ENCODE peak calls at places on chromosomes 7 and 10, in nine cellular contexts. F, G, U, O, S, B, E, V and Z are unnamed samples.
A peak's percentile ranks its signal among the peaks of the same experiment; 100 is the strongest.

GRCh38 chr10:33661580-33662269 is 327.3 kb upstream of the NRP1 start:
- DNase-seq in F (peak; percentile 29), G (peak; percentile 18), U (no peak), O (no peak), S (peak; percentile 88), B (peak; percentile 17), E (peak; percentile 49), V (peak; percentile 74), Z (no peak)

GRCh38 chr7:134893920-134894319 is 92.4 kb upstream of the AGBL3 start:
- DNase-seq in F (no peak), G (no peak), U (no peak), O (no peak), S (no peak), B (no peak), E (no peak), V (no peak), Z (no peak)

GRCh38 chr7:1243964-1244416 is 11.3 kb downstream of the UNCX start:
- DNase-seq in F (no peak), G (no peak), U (no peak), O (no peak), S (peak; percentile 31), B (no peak), E (no peak), V (no peak), Z (no peak)

GRCh38 chr10:101967713-101968112 is 88.3 kb downstream of the ARMH3 start:
- DNase-seq in F (no peak), G (no peak), U (no peak), O (peak; percentile 73), S (no peak), B (no peak), E (no peak), V (no peak), Z (no peak)

GRCh38 chr7:27351786-27352185 is 109.2 kb downstream of the EVX1 start:
- DNase-seq in F (no peak), G (no peak), U (no peak), O (no peak), S (no peak), B (no peak), E (no peak), V (no peak), Z (no peak)

GRCh38 chr7:55198634-55199366 is 166.3 kb upstream of the LANCL2 start:
- DNase-seq in F (no peak), G (no peak), U (no peak), O (peak; percentile 55), S (no peak), B (no peak), E (no peak), V (no peak), Z (peak; percentile 49)

GRCh38 chr7:1725199-1725701 is 55.2 kb downstream of the ELFN1 start:
- DNase-seq in F (peak; percentile 18), G (peak; percentile 30), U (no peak), O (no peak), S (peak; percentile 84), B (no peak), E (no peak), V (no peak), Z (no peak)

GRCh38 chr10:102718220-102718619 is 3.8 kb downstream of the SFXN2 start:
- DNase-seq in F (no peak), G (no peak), U (no peak), O (peak; percentile 80), S (no peak), B (no peak), E (peak; percentile 67), V (peak; percentile 35), Z (no peak)

GRCh38 chr10:62057359-62057758 is 155.9 kb downstream of the ARID5B start:
- DNase-seq in F (no peak), G (no peak), U (no peak), O (no peak), S (no peak), B (no peak), E (peak; percentile 54), V (no peak), Z (no peak)

GRCh38 chr10:5623081-5623748 is 43.2 kb downstream of the ASB13 start:
- DNase-seq in F (peak; percentile 95), G (peak; percentile 94), U (peak; percentile 76), O (peak; percentile 74), S (peak; percentile 94), B (peak; percentile 17), E (peak; percentile 87), V (peak; percentile 93), Z (no peak)

GRCh38 chr10:26242752-26243151 is 26.2 kb downstream of the GAD2 start:
- DNase-seq in F (no peak), G (no peak), U (no peak), O (no peak), S (no peak), B (no peak), E (no peak), V (no peak), Z (no peak)

GRCh38 chr7:87188930-87189329 is 30.6 kb downstream of the TMEM243 start:
- DNase-seq in F (no peak), G (no peak), U (no peak), O (no peak), S (no peak), B (no peak), E (no peak), V (no peak), Z (no peak)
- TF ChIP-seq POLR2A in F (no peak), G (no peak), U (no peak), O (no peak), S (no peak), B (no peak), E (no peak), V (no peak), Z (no peak)

GRCh38 chr7:106060394-106060920 is 51.7 kb downstream of the SYPL1 start:
- DNase-seq in F (no peak), G (no peak), U (no peak), O (no peak), S (no peak), B (no peak), E (no peak), V (no peak), Z (no peak)
- H3K27ac ChIP-seq in F (no peak overlapping the region), G (no peak overlapping the region), U (no peak overlapping the region), O (no peak overlapping the region), S (no peak overlapping the region), B (peak overlapping the region; percentile 85), E (no peak overlapping the region), V (no peak overlapping the region), Z (no peak overlapping the region)

GRCh38 chr7:5695037-5695708 is 86.3 kb downstream of the RNF216 start:
- DNase-seq in F (peak; percentile 53), G (no peak), U (no peak), O (peak; percentile 89), S (peak; percentile 76), B (no peak), E (peak; percentile 67), V (no peak), Z (no peak)
- TF ChIP-seq POLR2A in F (peak; percentile 65), G (no peak), U (no peak), O (peak; percentile 85), S (no peak), B (no peak), E (no peak), V (peak; percentile 34), Z (peak; percentile 36)

DNA sequence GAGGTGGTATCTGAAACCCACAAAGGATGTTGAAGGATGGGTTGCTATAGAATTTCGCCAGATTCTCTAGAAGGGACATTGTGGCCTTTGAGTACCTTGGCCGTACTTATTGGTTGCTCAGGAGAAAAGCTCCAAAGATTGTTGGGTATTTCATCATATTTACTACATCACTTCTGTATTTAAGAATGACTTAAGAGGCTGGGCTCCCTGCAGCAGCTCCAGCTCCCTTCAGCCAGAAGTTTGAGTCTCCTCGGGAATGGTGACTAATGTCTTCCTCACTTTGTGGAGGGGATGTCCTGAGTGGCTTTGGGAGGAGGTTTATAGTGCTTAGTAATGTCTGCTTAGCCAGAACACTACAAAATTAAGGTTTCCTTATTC is 18.1 kb downstream of the MINDY4 start:
- DNase-seq in F (no peak), G (no peak), U (no peak), O (peak; percentile 89), S (no peak), B (no peak), E (no peak), V (no peak), Z (no peak)
- H3K27ac ChIP-seq in F (peak overlapping the region; percentile 24), G (no peak overlapping the region), U (no peak overlapping the region), O (peak overlapping the region; percentile 21), S (peak overlapping the region; percentile 40), B (no peak overlapping the region), E (no peak overlapping the region), V (no peak overlapping the region), Z (no peak overlapping the region)

GRCh38 chr7:76393116-76394031 is 16.1 kb downstream of the SSC4D start:
- DNase-seq in F (peak; percentile 97), G (peak; percentile 94), U (peak; percentile 71), O (peak; percentile 71), S (peak; percentile 97), B (peak; percentile 45), E (peak; percentile 94), V (peak; percentile 96), Z (no peak)
- TF ChIP-seq POLR2A in F (peak; percentile 81), G (peak; percentile 88), U (peak; percentile 77), O (no peak), S (no peak), B (no peak), E (peak; percentile 78), V (peak; percentile 67), Z (no peak)

GRCh38 chr10:4197676-4198075 is 412.7 kb upstream of the KLF6 start:
- DNase-seq in F (no peak), G (no peak), U (no peak), O (no peak), S (no peak), B (no peak), E (no peak), V (no peak), Z (no peak)
- H3K27ac ChIP-seq in F (peak overlapping the region; percentile 67), G (no peak overlapping the region), U (no peak overlapping the region), O (no peak overlapping the region), S (peak overlapping the region; percentile 70), B (no peak overlapping the region), E (peak overlapping the region; percentile 21), V (no peak overlapping the region), Z (peak overlapping the region; percentile 62)

DNA sequence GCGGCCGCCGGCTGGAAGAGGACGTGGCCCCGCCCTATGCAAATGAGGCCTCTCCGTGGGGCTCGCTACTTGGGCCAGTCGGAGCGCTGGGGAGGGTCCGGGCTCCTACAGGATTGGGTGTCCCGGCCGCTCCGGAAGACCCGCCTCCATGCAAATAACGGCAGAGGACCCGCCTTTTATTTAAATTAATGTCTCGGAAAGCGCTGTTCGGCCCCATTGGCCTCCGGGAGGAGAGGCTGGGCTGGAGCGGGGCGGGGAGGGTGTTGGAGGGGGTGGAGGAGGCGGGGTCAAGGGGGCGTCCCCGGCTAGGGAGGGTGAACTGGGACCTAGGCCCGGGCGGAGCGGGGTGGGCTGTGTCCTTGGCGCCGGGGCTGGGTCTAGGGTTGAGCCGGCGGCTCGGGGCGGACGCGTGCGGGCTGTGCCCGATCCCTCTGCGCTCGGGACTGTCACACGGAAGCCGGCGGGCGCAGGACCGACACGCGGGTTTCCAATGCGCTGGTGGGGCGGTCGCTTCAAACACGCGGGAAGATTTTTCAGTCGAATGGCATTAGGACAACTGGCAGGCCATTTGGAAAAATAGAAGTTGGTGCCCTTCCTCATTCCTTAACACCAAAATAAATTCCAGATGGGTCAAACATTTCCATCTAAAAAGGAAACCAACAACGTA is 344 bp upstream of the POLM start:
- DNase-seq in F (peak; percentile 99), G (peak; percentile 98), U (peak; percentile 95), O (peak; percentile 98), S (peak; percentile 99), B (peak; percentile 98), E (peak; percentile 100), V (peak; percentile 100), Z (peak; percentile 98)
- TF ChIP-seq POLR2A in F (peak; percentile 12), G (peak; percentile 72), U (no peak), O (no peak), S (peak; percentile 34), B (no peak), E (no peak), V (no peak), Z (no peak)